ENCODE peak calls at places on chromosomes 2 and 18, in seven cellular contexts. V is neuronal stem cell, M is IMR-90, U is tibial artery, R is adrenal gland, J is sigmoid colon, G is esophagus squamous epithelium. S is an unnamed sample.
A peak's percentile ranks its signal among the peaks of the same experiment; 100 is the strongest.

GRCh38 chr2:71166812-71167211 is 36.4 kb downstream of the MPHOSPH10 start:
- DNase-seq in V (no peak), M (no peak), U (no peak), R (no peak), J (no peak), G (no peak), S (no peak)

GRCh38 chr2:161983896-161984295 is 90.1 kb downstream of the DPP4 start:
- DNase-seq in V (no peak), M (peak; percentile 86), U (no peak), R (no peak), J (no peak), G (no peak), S (no peak)

GRCh38 chr18:58762781-58763171 is 91.5 kb downstream of the MALT1 start:
- DNase-seq in V (no peak), M (no peak), U (peak; percentile 48), R (peak; percentile 42), J (no peak), G (no peak), S (peak; percentile 23)

GRCh38 chr2:48146552-48146951 is 240.3 kb upstream of the FBXO11 start:
- DNase-seq in V (no peak), M (no peak), U (no peak), R (no peak), J (no peak), G (no peak), S (no peak)

GRCh38 chr2:195820373-195820772 is 163.3 kb downstream of the SLC39A10 start:
- DNase-seq in V (no peak), M (peak; percentile 77), U (no peak), R (no peak), J (no peak), G (no peak), S (no peak)

GRCh38 chr2:169983506-169983905 is 156.3 kb downstream of the UBR3 start:
- DNase-seq in V (no peak), M (no peak), U (no peak), R (no peak), J (no peak), G (no peak), S (no peak)

GRCh38 chr2:237327191-237327590 is 86.8 kb downstream of the COL6A3 start:
- DNase-seq in V (no peak), M (no peak), U (no peak), R (no peak), J (no peak), G (no peak), S (no peak)

GRCh38 chr2:181948227-181948626 is 37.4 kb upstream of the PPP1R1C start:
- DNase-seq in V (no peak), M (no peak), U (no peak), R (no peak), J (no peak), G (no peak), S (no peak)

GRCh38 chr2:150538582-150539236 is 51.2 kb upstream of the RND3 start:
- DNase-seq in V (no peak), M (peak; percentile 60), U (no peak), R (no peak), J (no peak), G (no peak), S (no peak)

GRCh38 chr2:218946621-218947020 is 12.8 kb upstream of the CDK5R2 start:
- DNase-seq in V (no peak), M (no peak), U (no peak), R (no peak), J (no peak), G (no peak), S (no peak)

GRCh38 chr2:121721926-121722325 is 14.7 kb downstream of the NIFK start:
- DNase-seq in V (no peak), M (peak; percentile 92), U (peak; percentile 25), R (no peak), J (peak; percentile 52), G (no peak), S (no peak)

DNA sequence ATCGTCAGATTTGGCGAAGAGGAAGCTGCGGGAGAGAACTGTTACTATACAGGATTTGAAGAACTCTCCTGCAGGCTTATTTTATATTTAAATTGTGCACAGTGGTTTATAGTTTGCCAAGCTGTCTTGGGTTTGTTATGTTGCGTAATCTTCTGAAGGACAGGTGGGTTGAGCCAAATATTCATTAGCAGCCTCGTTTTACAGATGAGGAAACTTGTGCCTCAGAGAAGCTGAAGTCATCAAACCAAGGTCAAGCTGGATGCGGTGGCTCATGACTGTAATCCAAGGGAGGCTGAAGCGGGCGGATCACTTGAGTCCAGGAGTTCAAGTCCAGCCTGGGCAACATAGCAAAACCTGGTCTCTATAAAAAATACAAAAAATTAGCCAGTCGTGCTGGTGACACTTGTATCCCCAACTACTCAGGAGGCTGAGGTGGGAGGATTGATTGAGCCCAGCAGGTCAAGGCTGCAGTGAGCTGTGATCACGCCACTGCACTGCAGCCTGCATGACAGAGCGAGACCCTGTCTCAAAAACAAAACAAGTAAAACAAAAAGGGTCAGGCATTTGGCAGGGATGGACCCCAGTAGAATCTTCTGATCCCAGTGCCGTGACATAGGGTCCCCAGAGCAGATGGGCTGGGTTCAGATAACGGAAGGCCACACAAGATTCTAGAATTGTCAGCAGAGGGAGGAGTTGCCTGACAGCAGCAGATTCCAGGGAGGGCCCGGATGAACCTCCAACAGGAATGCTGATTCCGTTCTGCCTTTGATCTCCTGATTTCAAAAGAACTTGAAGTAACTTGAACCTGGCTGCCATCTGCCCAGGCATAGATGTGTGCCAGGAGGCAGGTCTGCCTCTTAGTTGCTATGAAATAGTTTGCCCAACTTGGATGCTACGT is 50.6 kb downstream of the SH3BP4 start:
- DNase-seq in V (no peak), M (peak; percentile 58), U (no peak), R (peak; percentile 78), J (peak; percentile 53), G (no peak), S (no peak)
- H3K4me3 ChIP-seq in V (no peak overlapping the region), M (no peak overlapping the region), U (no peak overlapping the region), R (no peak overlapping the region), J (no peak overlapping the region), G (no peak overlapping the region), S (no peak overlapping the region)

GRCh38 chr2:174450021-174450816 is 36.6 kb downstream of the GPR155 start:
- DNase-seq in V (no peak), M (no peak), U (no peak), R (no peak), J (no peak), G (no peak), S (no peak)

GRCh38 chr2:174446531-174446930 is 40.3 kb downstream of the GPR155 start:
- DNase-seq in V (no peak), M (peak; percentile 21), U (no peak), R (no peak), J (no peak), G (no peak), S (no peak)

GRCh38 chr2:174445248-174445647 is 41.6 kb downstream of the GPR155 start:
- DNase-seq in V (no peak), M (peak; percentile 40), U (no peak), R (no peak), J (no peak), G (no peak), S (no peak)

GRCh38 chr2:174444761-174445160 is 42.1 kb downstream of the GPR155 start:
- DNase-seq in V (no peak), M (no peak), U (no peak), R (no peak), J (no peak), G (no peak), S (no peak)

GRCh38 chr2:174449033-174449432 is 37.8 kb downstream of the GPR155 start:
- DNase-seq in V (no peak), M (peak; percentile 41), U (no peak), R (no peak), J (no peak), G (no peak), S (no peak)
- H3K36me3 ChIP-seq in V (no peaks in the 10 kb centered on the region), M (no peaks in the 10 kb centered on the region), U (peaks cover 24% of the 10 kb centered on the region), R (no peaks in the 10 kb centered on the region), J (no peaks in the 10 kb centered on the region), G (no peaks in the 10 kb centered on the region), S (peaks cover 17% of the 10 kb centered on the region)

GRCh38 chr2:176637497-176638166 is 368.4 kb downstream of the MTX2 start:
- DNase-seq in V (peak; percentile 36), M (peak; percentile 23), U (no peak), R (peak; percentile 73), J (peak; percentile 81), G (no peak), S (peak; percentile 34)

GRCh38 chr2:176638167-176639015 is 369.1 kb downstream of the MTX2 start:
- DNase-seq in V (peak; percentile 48), M (peak; percentile 45), U (peak; percentile 75), R (peak; percentile 88), J (peak; percentile 86), G (no peak), S (peak; percentile 46)

GRCh38 chr2:176639016-176639343 is 369.7 kb downstream of the MTX2 start:
- DNase-seq in V (no peak), M (no peak), U (no peak), R (no peak), J (no peak), G (no peak), S (no peak)

GRCh38 chr2:176636376-176636775 is 367.1 kb downstream of the MTX2 start:
- DNase-seq in V (peak; percentile 17), M (no peak), U (no peak), R (no peak), J (no peak), G (no peak), S (no peak)

DNA sequence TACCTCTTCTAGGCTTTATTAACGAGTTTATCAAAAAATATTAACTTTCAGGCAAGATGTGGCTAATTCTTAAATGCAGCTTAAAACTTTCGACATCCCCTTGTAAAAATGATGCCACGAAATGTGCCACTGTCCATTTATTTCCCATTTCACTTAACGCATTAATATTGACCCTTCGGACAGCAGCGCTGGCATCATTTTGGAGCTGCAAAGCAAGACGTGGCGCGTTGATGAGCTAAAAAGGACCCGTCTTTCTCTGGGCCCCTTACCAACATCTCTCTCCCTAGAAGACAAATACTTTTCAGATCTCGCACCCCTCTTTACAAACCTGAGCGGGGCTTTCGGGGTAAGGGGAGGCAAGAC is 367.9 kb downstream of the MTX2 start:
- DNase-seq in V (peak; percentile 27), M (no peak), U (no peak), R (no peak), J (no peak), G (no peak), S (no peak)
- H3K4me3 ChIP-seq in V (peak overlapping the region; percentile 38), M (peak overlapping the region; percentile 38), U (peak overlapping the region; percentile 52), R (peak overlapping the region; percentile 3), J (peak overlapping the region; percentile 52), G (peak overlapping the region; percentile 62), S (no peak overlapping the region)

GRCh38 chr2:62908145-62908544 is 142.5 kb upstream of the OTX1 start:
- DNase-seq in V (no peak), M (no peak), U (no peak), R (no peak), J (no peak), G (no peak), S (no peak)

DNA sequence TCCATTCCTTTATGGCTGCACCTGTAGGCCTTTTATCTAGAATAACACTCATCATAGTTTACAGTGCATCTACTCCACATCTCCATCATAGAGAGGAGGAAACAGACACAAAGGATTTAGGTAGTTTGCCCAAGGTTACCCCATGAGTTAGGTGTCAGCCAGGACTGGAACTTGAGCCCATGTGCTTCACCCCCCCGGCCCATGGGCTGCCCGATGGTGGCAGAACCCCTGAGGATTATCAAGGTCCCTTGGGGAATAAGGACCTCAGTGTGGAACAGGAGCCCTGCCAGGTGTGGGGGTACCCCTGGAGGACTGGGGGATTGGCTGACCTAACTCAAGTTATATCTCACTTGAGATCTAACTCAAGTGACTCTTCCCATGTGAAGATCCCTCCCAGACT is 146.3 kb upstream of the OTX1 start:
- DNase-seq in V (no peak), M (no peak), U (no peak), R (no peak), J (no peak), G (no peak), S (no peak)
- H3K36me3 ChIP-seq in V (no peaks in the 10 kb centered on the region), M (no peaks in the 10 kb centered on the region), U (no peaks in the 10 kb centered on the region), R (no peaks in the 10 kb centered on the region), J (no peaks in the 10 kb centered on the region), G (no peaks in the 10 kb centered on the region), S (no peaks in the 10 kb centered on the region)

GRCh38 chr2:119231975-119232665 is 8.5 kb downstream of the STEAP3 start:
- DNase-seq in V (no peak), M (peak; percentile 74), U (no peak), R (no peak), J (no peak), G (no peak), S (no peak)
- H3K4me3 ChIP-seq in V (no peak overlapping the region), M (no peak overlapping the region), U (no peak overlapping the region), R (no peak overlapping the region), J (no peak overlapping the region), G (no peak overlapping the region), S (no peak overlapping the region)